ENCODE peak calls at places on chromosomes 4 and X, in five cellular contexts. B, N, L, U and K are unnamed samples. For H3K9me3, the result is how much of the 10 kb centered on the place peaks cover.

GRCh38 chrX:139106111-139106510 is 394.6 kb upstream of the FGF13 start:
- DNase-seq in U (no peak), N (no peak), L (peak), B (peak), K (no peak)

GRCh38 chr4:109494538-109494937 is 60.9 kb downstream of the SEC24B start:
- DNase-seq in N (no peak), U (no peak), B (no peak), L (no peak), K (no peak)

GRCh38 chr4:30716158-30716557 is 4.0 kb upstream of the PCDH7 start:
- DNase-seq in N (no peak), B (peak), U (no peak), L (no peak), K (no peak)

GRCh38 chrX:19772306-19772705 is 115.1 kb downstream of the SH3KBP1 start:
- DNase-seq in N (no peak), L (no peak), B (peak), U (no peak), K (no peak)

GRCh38 chrX:15761564-15762191 is 23.6 kb downstream of the CA5B start:
- DNase-seq in N (peak), L (peak), U (no peak), B (peak), K (no peak)

GRCh38 chr4:80154547-80154933 is 42.8 kb upstream of the PRDM8 start:
- DNase-seq in L (no peak), U (no peak), B (no peak), N (no peak), K (no peak)

GRCh38 chrX:45788941-45789348 is 588.3 kb upstream of the DIPK2B start:
- DNase-seq in N (peak), L (no peak), B (peak), U (no peak), K (no peak)

GRCh38 chr4:24559032-24559821 is 25.1 kb downstream of the DHX15 start:
- DNase-seq in U (no peak), L (no peak), N (no peak), B (peak), K (no peak)

GRCh38 chr4:186685744-186686143 is 37.9 kb downstream of the FAT1 start:
- DNase-seq in L (no peak), B (peak), N (no peak), U (no peak), K (no peak)

GRCh38 chrX:19836337-19836736 is 51.1 kb downstream of the SH3KBP1 start:
- DNase-seq in L (no peak), U (no peak), N (no peak), B (no peak), K (no peak)

GRCh38 chr4:152715076-152715475 is 35.3 kb upstream of the TMEM154 start:
- DNase-seq in U (no peak), L (no peak), N (no peak), B (no peak), K (no peak)

GRCh38 chr4:171644430-171645057 is 168.7 kb upstream of the GALNTL6 start:
- DNase-seq in L (no peak), N (no peak), U (no peak), B (no peak), K (no peak)

GRCh38 chrX:1246816-1247215 is 21.8 kb upstream of the CSF2RA start:
- DNase-seq in N (peak), L (peak), U (peak), B (peak), K (no peak)

GRCh38 chrX:21408776-21409175 is 34.6 kb downstream of the CNKSR2 start:
- DNase-seq in U (no peak), L (no peak), B (peak), N (no peak), K (no peak)

GRCh38 chrX:106728337-106728736 is 1.8 kb downstream of the RNF128 start:
- DNase-seq in B (no peak), U (no peak), L (no peak), N (no peak), K (no peak)

GRCh38 chr4:139814285-139815015 is 148.8 kb downstream of the MGST2 start:
- DNase-seq in N (no peak), U (no peak), L (peak), B (peak), K (no peak)

GRCh38 chrX:102684772-102685520 is 27.3 kb upstream of the GPRASP2 start:
- DNase-seq in B (no peak), L (no peak), U (no peak), N (no peak), K (no peak)

GRCh38 chrX:16516473-16516872 is 133.5 kb upstream of the S100G start:
- DNase-seq in U (no peak), N (no peak), L (no peak), B (peak), K (no peak)

GRCh38 chr4:105637409-105638258 is 70.9 kb downstream of the INTS12 start:
- DNase-seq in B (peak), L (peak), U (peak), N (no peak), K (no peak)

GRCh38 chrX:53080628-53081580 is 1.3 kb upstream of the TSPYL2 start:
- DNase-seq in N (no peak), B (peak), U (peak), L (no peak), K (no peak)

GRCh38 chr4:7021930-7022658 is 21.1 kb upstream of the TADA2B start:
- DNase-seq in B (peak), L (peak), U (no peak), N (no peak), K (no peak)

GRCh38 chr4:86264269-86264668 is 95.6 kb downstream of the MAPK10 start:
- DNase-seq in L (no peak), N (no peak), U (no peak), B (no peak), K (no peak)

GRCh38 chr4:14280567-14280966 is 653.0 kb upstream of the BOD1L1 start:
- DNase-seq in N (no peak), U (no peak), B (no peak), L (no peak), K (no peak)

GRCh38 chr4:100042711-100043110 is 92.6 kb upstream of the H2AZ1 start:
- DNase-seq in B (no peak), U (no peak), N (no peak), L (no peak), K (no peak)

GRCh38 chr4:154485127-154485773 is 6.3 kb downstream of the DCHS2 start:
- DNase-seq in L (no peak), N (no peak), B (no peak), U (no peak), K (no peak)

GRCh38 chr4:20428410-20429160 is 176.9 kb downstream of the SLIT2 start:
- DNase-seq in L (no peak), N (no peak), U (no peak), B (peak), K (no peak)

GRCh38 chrX:38563006-38563405 is 1.7 kb downstream of the TSPAN7 start:
- DNase-seq in L (no peak), N (no peak), U (no peak), B (no peak), K (no peak)

GRCh38 chr4:38663801-38664703 is at the start of gene KLF3:
- DNase-seq in B (peak), U (peak), N (peak), L (peak), K (no peak)

GRCh38 chrX:153728951-153729631 is 4.4 kb downstream of the ABCD1 start:
- DNase-seq in N (no peak), B (no peak), L (no peak), U (no peak), K (no peak)
- H3K9me3 ChIP-seq in N (under half), B (under half), L (under half), U (under half), K (under half)

DNA sequence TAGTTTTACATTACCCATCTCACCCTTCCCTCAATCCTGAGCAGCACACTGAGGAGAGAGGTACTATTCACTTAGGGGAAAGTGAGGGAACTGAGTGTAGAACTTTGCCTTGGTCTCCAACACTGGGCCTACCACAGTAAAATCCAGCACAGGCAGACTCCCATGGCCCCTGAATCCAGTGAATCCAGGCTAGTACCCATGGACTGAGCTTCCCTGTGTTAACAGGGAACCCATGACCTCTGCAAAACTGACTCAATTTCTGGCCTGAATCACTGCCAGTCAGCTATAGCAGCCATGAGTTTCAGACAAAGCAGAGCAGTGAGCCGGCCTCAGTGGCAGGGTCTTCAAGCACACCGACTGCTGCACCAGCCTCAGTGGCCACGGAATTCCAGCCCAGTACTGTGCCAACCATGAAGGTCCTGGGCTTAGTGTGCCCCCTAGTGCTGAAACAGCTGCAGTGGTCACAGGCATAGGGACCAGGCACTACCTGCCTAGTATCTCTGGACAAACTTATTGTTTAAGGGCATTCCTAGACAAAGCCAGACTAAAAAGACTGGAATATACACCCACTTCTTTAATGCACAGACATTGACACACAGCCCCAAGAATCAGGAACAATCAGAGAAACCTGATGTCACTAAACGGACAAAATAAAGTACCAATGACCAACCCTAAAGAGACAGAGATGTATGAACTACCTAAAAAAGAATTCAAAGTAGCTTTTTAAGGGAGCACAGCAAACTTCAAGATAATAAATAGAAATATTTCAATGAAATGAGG is 127.4 kb upstream of the RPL34 start:
- DNase-seq in B (peak), N (peak), U (no peak), L (no peak), K (peak)
- H3K9me3 ChIP-seq in B (under half), N (under half), U (under half), L (under half), K (under half)

DNA sequence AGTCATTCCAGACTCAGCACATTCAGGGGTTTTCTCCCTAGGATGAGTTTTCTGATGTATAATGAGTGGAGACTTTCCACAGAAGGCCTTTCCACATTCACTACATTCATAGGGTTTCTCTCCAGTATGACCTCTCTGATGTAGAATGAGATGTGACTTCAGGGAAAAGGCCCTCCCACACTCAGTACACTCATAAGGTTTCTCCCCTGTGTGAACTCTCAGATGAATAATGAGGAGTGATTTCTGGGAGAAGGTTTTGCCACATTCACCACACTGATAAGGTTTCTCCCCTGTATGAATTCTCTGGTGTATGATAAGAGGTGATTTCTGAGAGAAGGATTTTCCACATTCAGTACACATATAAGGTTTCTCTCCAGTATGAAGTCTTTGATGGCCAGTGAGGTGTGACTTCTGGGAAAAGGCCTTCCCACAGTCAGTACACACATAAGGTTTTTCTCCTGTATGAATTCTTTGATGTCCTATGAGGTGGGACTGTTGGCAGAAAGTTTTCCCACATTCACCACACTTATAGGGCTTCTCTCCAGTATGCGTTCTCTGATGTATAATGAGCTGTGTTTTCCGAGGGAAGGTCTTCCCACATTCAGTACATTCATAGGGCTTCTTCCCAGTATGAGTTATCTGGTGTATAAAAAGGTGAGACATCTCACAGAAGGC is 12.7 kb downstream of the ZNF630 start:
- DNase-seq in L (no peak), U (no peak), N (no peak), B (no peak), K (no peak)
- H3K9me3 ChIP-seq in L (under half), U (under half), N (half or more), B (under half), K (under half)

GRCh38 chrX:3712080-3712869 is 1.2 kb downstream of the PRKX start:
- DNase-seq in U (no peak), B (peak), N (peak), L (peak), K (no peak)
- H3K9me3 ChIP-seq in U (under half), B (under half), N (under half), L (under half), K (under half)

DNA sequence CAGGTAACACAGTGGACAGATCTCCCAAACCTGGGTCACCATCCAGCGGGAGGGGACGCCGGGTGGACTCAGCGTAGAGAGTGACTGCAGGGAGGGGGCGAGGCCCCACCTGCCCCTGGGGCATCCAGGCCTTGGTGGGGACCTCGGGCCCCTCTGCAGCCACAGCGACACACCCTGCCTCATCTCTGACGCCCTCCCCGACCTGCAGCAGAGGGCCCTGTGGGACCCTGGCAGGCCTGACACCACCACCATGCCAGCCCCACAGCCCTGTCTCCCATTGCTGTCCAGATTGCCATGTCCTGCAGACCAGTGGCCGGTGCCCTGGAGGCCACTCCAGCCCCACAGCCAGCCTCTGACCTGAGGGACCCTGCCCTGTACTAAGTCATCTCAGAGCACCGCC is 45.2 kb downstream of the FAM53A start:
- DNase-seq in L (no peak), N (no peak), B (no peak), U (no peak), K (no peak)
- H3K9me3 ChIP-seq in L (under half), N (under half), B (under half), U (under half), K (under half)